ENCODE peak calls at places on chromosome X, in eight cellular contexts. B is HCT116, X is OCI-LY7, F is hepatocyte, T is GM23338, Q is SK-N-SH, C is neural progenitor cell, M is MM.1S. P is an unnamed sample.

GRCh38 chrX:81377329-81377728 is 175.4 kb downstream of the SH3BGRL start:
- DNase-seq in F (peak), T (peak), B (no peak), M (peak), X (peak), C (peak), Q (peak), P (peak)

GRCh38 chrX:118550792-118551191 is 55.2 kb downstream of the DOCK11 start:
- DNase-seq in M (no peak), Q (no peak), T (no peak), F (no peak), X (no peak), B (no peak), C (no peak), P (peak)

GRCh38 chrX:16123222-16123786 is at the start of gene GRPR:
- DNase-seq in C (peak), F (peak), X (peak), B (peak), M (peak), Q (peak), T (peak), P (peak)

GRCh38 chrX:107146670-107147069 is 28.0 kb upstream of the RBM41 start:
- DNase-seq in M (no peak), F (no peak), Q (no peak), B (no peak), T (no peak), C (no peak), X (no peak), P (peak)

GRCh38 chrX:107154787-107155620 is 36.4 kb upstream of the RBM41 start:
- DNase-seq in T (no peak), M (no peak), X (no peak), Q (no peak), F (peak), C (no peak), B (no peak), P (peak)

GRCh38 chrX:50874878-50875277 is 35.7 kb upstream of the BMP15 start:
- DNase-seq in M (no peak), B (no peak), T (peak), X (no peak), Q (no peak), F (no peak), C (peak), P (no peak)

GRCh38 chrX:17472424-17472823 is 97.4 kb downstream of the NHS start:
- DNase-seq in X (no peak), C (no peak), B (no peak), Q (no peak), M (no peak), F (no peak), T (no peak), P (no peak)

GRCh38 chrX:80879143-80879542 is 69.5 kb upstream of the BRWD3 start:
- DNase-seq in X (no peak), M (peak), C (no peak), F (peak), Q (no peak), T (no peak), B (no peak), P (peak)

GRCh38 chrX:136714626-136715599 is 65.8 kb downstream of the ARHGEF6 start:
- DNase-seq in Q (no peak), T (no peak), B (no peak), F (no peak), C (no peak), X (peak), M (peak), P (no peak)

GRCh38 chrX:47648376-47648775 is 2.0 kb downstream of the ELK1 start:
- DNase-seq in M (no peak), T (no peak), C (no peak), Q (no peak), B (no peak), X (no peak), F (no peak), P (no peak)

GRCh38 chrX:46722742-46723568 is 36.0 kb downstream of the SLC9A7 start:
- DNase-seq in T (no peak), F (no peak), C (no peak), Q (no peak), X (no peak), B (no peak), M (no peak), P (peak)

GRCh38 chrX:71976753-71977152 is 66.1 kb downstream of the NHSL2 start:
- DNase-seq in X (no peak), C (no peak), B (no peak), F (no peak), T (no peak), Q (no peak), M (peak), P (no peak)

GRCh38 chrX:46686003-46686645 is 72.8 kb downstream of the SLC9A7 start:
- DNase-seq in C (peak), T (peak), B (peak), M (peak), Q (peak), X (peak), F (peak), P (peak)

GRCh38 chrX:84729809-84730208 is 227.6 kb upstream of the HDX start:
- DNase-seq in B (no peak), T (peak), F (peak), Q (peak), M (peak), C (peak), X (peak), P (peak)

GRCh38 chrX:30690330-30690729 is 37.1 kb downstream of the GK start:
- DNase-seq in B (no peak), M (no peak), F (no peak), T (peak), Q (no peak), C (no peak), X (no peak), P (no peak)

GRCh38 chrX:111519215-111519614 is 7.8 kb downstream of the SERTM2 start:
- DNase-seq in X (no peak), Q (peak), T (peak), M (peak), C (peak), F (peak), B (no peak), P (no peak)

GRCh38 chrX:66638591-66639500 is at the start of gene EDA2R:
- DNase-seq in F (peak), B (no peak), C (peak), X (peak), Q (peak), T (peak), M (peak), P (no peak)

GRCh38 chrX:139967300-139967699 is 2.0 kb upstream of the CXorf66 start:
- DNase-seq in M (no peak), B (no peak), T (peak), Q (peak), X (peak), F (no peak), C (peak), P (peak)
- TF ChIP-seq CTCF in M (no peak), B (peak), T (peak), Q (peak), X (peak), F (no peak), C (peak), P (peak)

DNA sequence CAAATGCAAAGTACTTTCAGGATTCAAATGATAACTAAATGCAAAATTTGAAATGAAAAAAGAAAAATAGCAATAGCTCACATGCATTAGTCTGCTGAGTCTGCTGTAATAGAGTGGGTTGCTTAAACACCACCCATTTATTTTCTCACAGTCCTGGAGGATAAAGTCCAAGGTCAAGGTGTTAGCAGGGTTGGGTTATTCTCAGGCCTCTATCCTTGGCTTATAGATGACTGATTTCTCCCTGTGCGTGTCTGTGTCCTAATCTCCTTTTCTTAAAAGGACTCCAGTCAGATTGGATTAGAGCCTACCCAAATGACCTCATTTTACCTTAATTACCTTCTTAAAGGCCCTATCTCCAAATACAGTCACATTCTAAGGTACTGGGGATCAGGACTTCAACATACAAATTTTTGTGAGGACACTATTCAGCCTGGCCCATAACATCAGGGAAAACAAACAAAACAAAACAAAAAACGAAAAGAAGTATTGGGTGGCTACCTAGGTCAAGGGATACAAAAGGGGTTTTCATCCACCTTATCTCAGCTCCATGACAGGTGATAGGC is 6.3 kb upstream of the TBL1X start:
- DNase-seq in B (no peak), T (no peak), X (no peak), C (no peak), M (no peak), F (no peak), Q (no peak), P (no peak)
- TF ChIP-seq EZH2phosphoT487 in B (no peak), T (no peak), X (no peak), C (no peak), M (no peak), F (no peak), Q (no peak), P (no peak)

GRCh38 chrX:131709553-131709952 is 165.7 kb downstream of the OR13H1 start:
- DNase-seq in X (no peak), C (no peak), M (no peak), B (no peak), T (no peak), F (no peak), Q (no peak), P (no peak)

GRCh38 chrX:131711478-131711867 is 167.6 kb downstream of the OR13H1 start:
- DNase-seq in C (no peak), Q (no peak), F (no peak), B (no peak), M (no peak), X (no peak), T (no peak), P (no peak)
- H3K27ac ChIP-seq in C (no peak), Q (no peak), F (no peak), B (no peak), M (peak), X (no peak), T (no peak), P (no peak)

DNA sequence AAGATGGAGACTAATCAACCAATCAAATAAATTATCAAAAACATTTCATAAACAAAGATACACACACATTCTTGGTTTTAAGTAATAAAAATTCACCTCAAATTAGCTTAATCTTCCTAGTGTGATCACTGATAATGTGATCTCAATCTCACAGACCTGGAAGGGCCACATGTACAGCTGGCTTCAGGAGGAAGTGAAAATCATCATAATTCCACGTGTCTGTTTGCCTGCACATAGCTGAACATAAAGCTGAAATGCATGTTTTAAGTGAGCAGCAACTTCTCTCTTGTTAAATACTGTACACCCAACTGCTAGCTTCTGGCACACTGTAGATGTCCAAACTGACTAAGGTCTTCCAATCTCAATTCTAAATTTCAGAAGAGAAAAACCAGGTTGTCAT is 53.8 kb downstream of the ARHGAP6 start:
- DNase-seq in X (peak), F (no peak), M (no peak), Q (no peak), C (no peak), B (no peak), T (no peak), P (no peak)
- TF ChIP-seq CTCF in X (no peak), F (no peak), M (no peak), Q (no peak), C (no peak), B (no peak), T (no peak), P (no peak)

GRCh38 chrX:149979126-149979644 is 40.9 kb upstream of the EOLA2 start:
- DNase-seq in Q (no peak), M (no peak), X (no peak), T (no peak), B (no peak), F (no peak), C (no peak), P (no peak)

GRCh38 chrX:149982310-149982709 is 44.0 kb upstream of the EOLA2 start:
- DNase-seq in C (no peak), Q (no peak), F (no peak), M (no peak), X (no peak), T (no peak), B (no peak), P (no peak)

GRCh38 chrX:149987613-149988012 is 49.3 kb upstream of the EOLA2 start:
- DNase-seq in B (no peak), F (no peak), X (no peak), T (no peak), M (no peak), Q (no peak), C (no peak), P (no peak)

GRCh38 chrX:149984411-149984810 is 46.1 kb upstream of the EOLA2 start:
- DNase-seq in Q (no peak), F (no peak), T (no peak), M (no peak), B (no peak), C (no peak), X (no peak), P (no peak)
- TF ChIP-seq EZH2phosphoT487 in Q (no peak), F (no peak), T (no peak), M (no peak), B (no peak), C (no peak), X (no peak), P (no peak)

GRCh38 chrX:22338740-22339139 is 66.0 kb downstream of the CBLL2 start:
- DNase-seq in T (peak), Q (no peak), F (no peak), B (no peak), M (no peak), X (no peak), C (no peak), P (no peak)
- H3K27ac ChIP-seq in T (peak), Q (no peak), F (no peak), B (no peak), M (no peak), X (no peak), C (no peak), P (no peak)

DNA sequence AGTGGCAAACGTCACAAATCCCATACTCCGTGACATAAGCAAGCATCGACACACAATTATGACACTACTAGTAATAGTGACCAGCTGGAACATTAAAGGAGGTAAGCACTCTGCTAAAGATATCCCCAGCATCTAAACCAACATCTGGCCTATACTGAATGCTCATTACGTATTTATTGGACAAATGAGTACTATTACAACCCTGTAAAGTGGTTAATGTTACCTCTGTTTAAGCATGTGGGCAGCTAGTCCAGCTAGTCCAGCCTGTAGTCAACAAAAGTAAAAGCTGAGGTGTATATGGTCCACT is 419 bp upstream of the RPGR start:
- DNase-seq in T (no peak), X (no peak), F (no peak), Q (no peak), B (no peak), M (no peak), C (no peak), P (no peak)
- TF ChIP-seq CTCF in T (no peak), X (peak), F (no peak), Q (no peak), B (no peak), M (no peak), C (no peak), P (peak)